ENCODE peak calls at places on chromosomes 6 and 20, in four cellular contexts. X, W, L and U are unnamed samples. For H3K4me1, the result is how much of the 10 kb centered on the place peaks cover.

GRCh38 chr20:7772376-7772775 is 167.9 kb downstream of the HAO1 start:
- DNase-seq in W (no peak), X (no peak), L (peak), U (peak)

GRCh38 chr20:64057628-64058498 is 5.1 kb upstream of the TCEA2 start:
- DNase-seq in L (peak), W (peak), X (no peak), U (peak)

GRCh38 chr6:12147557-12148316 is 135.6 kb downstream of the HIVEP1 start:
- DNase-seq in W (no peak), X (no peak), L (no peak), U (no peak)

GRCh38 chr6:167828325-167828956 is 1.7 kb downstream of the AFDN start:
- DNase-seq in X (no peak), L (no peak), W (no peak), U (no peak)

GRCh38 chr6:163926642-163927041 is 512.1 kb downstream of the QKI start:
- DNase-seq in X (no peak), W (no peak), L (no peak), U (no peak)

GRCh38 chr6:166929534-166930189 is 26.7 kb downstream of the RNASET2 start:
- DNase-seq in W (no peak), L (no peak), X (no peak), U (no peak)

GRCh38 chr6:110874880-110875547 is 429 bp downstream of the AMD1 start:
- DNase-seq in X (peak), W (no peak), L (peak), U (peak)

GRCh38 chr6:74057326-74057725 is 361.3 kb downstream of the CD109 start:
- DNase-seq in X (no peak), W (no peak), L (no peak), U (no peak)

GRCh38 chr6:167747152-167747427 is 79.6 kb upstream of the AFDN start:
- DNase-seq in L (no peak), W (no peak), X (no peak), U (no peak)

GRCh38 chr20:23151885-23152284 is 65.8 kb upstream of the CD93 start:
- DNase-seq in X (peak), L (no peak), W (no peak), U (no peak)

GRCh38 chr6:80605165-80605989 is 498.9 kb downstream of the BCKDHB start:
- DNase-seq in X (no peak), L (no peak), W (peak), U (peak)

GRCh38 chr6:119676971-119677370 is 327.4 kb upstream of the MAN1A1 start:
- DNase-seq in L (no peak), W (no peak), X (no peak), U (no peak)

GRCh38 chr6:37557645-37558114 is 58.0 kb upstream of the CCDC167 start:
- DNase-seq in W (no peak), X (no peak), L (no peak), U (no peak)

GRCh38 chr6:70241031-70241430 is 61.9 kb downstream of the COL9A1 start:
- DNase-seq in L (no peak), W (no peak), X (no peak), U (no peak)

GRCh38 chr6:20876016-20876415 is 341.8 kb downstream of the CDKAL1 start:
- DNase-seq in W (no peak), L (no peak), X (no peak), U (no peak)
- H3K27ac ChIP-seq in W (no peak), L (no peak), X (peak), U (no peak)

GRCh38 chr6:33789550-33789895 is 593 bp upstream of the LEMD2 start:
- DNase-seq in X (no peak), W (no peak), L (no peak), U (no peak)
- H3K4me1 ChIP-seq in X (under half), W (half or more), L (under half), U (under half)

DNA sequence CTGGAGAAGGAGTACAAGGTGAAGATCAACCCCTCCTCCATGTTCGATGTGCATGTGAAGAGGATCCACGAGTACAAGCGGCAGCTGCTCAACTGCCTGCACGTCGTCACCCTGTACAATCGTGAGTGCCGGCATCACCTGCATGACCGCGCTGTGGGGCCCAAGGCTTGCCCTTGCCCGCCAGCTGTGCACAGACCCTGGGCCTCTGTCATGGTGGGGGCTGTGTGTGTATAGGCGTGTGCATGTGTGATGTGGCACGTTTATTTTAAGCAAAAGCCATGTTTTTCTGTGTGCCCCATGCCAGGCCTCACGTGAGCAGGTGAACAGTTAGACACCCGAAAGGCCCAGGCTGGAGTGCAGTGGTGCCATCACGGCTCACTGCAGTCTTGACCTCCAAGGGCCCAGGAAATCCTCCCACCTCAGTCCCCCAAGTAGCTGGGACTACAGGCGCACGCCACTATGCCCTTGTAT is 36.3 kb downstream of the PYGB start:
- DNase-seq in X (peak), W (no peak), L (no peak), U (no peak)
- TF ChIP-seq CTCF in X (no peak), W (no peak), L (no peak), U (no peak)

GRCh38 chr6:159512104-159512503 is 180.9 kb downstream of the SOD2 start:
- DNase-seq in X (no peak), L (no peak), W (no peak), U (no peak)

GRCh38 chr6:159512571-159512970 is 180.5 kb downstream of the SOD2 start:
- DNase-seq in L (no peak), X (no peak), W (no peak), U (no peak)

GRCh38 chr6:159513074-159513473 is 180.0 kb downstream of the SOD2 start:
- DNase-seq in W (no peak), L (no peak), X (no peak), U (no peak)

GRCh38 chr6:159508966-159509365 is 184.1 kb downstream of the SOD2 start:
- DNase-seq in L (no peak), X (no peak), W (no peak), U (no peak)

GRCh38 chr6:159510141-159510540 is 182.9 kb downstream of the SOD2 start:
- DNase-seq in W (no peak), X (no peak), L (no peak), U (no peak)
- H3K27ac ChIP-seq in W (no peak), X (no peak), L (no peak), U (no peak)

GRCh38 chr6:31738048-31738979 is 1.5 kb upstream of the MSH5 start:
- DNase-seq in W (peak), X (no peak), L (peak), U (peak)
- H3K4me1 ChIP-seq in W (under half), X (under half), L (half or more), U (under half)

DNA sequence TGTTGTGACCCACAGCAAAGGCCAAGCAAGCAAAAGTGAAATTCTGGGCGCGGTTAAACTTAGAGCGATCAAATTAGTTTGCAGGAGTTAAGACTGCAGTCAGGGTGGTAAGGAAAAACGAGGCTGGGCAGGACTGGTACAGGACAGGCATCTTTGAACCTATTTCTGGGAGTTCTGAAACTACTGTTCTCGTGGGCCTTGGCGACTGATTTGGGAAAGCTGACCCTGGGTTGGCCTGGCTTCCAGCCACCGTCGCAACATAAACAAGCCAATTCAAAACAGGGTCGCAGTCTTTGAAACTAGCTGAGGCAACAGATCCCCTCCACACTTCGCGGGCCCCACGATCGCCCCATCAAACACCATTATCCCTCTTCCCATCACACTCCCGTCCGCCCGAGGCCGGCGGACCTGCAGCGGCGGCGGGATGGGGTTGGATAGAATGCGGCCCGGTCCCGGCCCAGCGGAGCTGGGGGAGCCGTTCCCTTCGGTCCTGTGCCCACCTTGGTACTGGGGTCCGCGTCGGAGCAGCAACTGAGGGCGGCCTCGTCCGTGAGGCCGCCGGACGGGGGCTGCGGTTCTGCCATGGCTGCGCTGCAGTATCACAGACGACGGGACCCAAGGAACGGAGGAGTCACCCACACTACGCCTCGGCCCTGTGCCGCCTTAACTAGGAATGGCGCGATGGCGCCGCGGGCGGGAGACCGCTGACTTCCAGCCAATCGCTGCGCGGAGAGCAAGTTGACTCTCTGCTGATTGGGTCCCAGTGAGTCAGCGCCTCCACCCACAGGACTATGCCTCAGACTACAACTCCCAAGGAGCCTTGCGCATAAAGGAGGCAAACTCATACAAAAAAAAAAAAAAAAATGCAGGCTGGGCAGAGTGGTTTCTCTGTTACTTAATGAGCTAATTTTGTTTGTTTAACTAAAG is at the start of gene GLO1:
- DNase-seq in X (peak), L (peak), W (peak), U (peak)
- TF ChIP-seq CTCF in X (no peak), L (no peak), W (no peak), U (no peak)